ENCODE peak calls at places on chromosomes 2 and 18, in nine cellular contexts. Y is A549, E is lower lobe of right lung, M is adipocyte, V is OCI-LY7, U is lung, N is ovary, P is uterus, B is Peyer's patch. K is an unnamed sample.

GRCh38 chr18:64800151-64800550 is 651.3 kb upstream of the LINC00305 start:
- DNase-seq in Y (no peak), E (no peak), M (no peak), V (no peak), U (no peak), N (no peak), P (no peak), B (no peak), K (no peak)

GRCh38 chr2:236887953-236888765 is 197.5 kb upstream of the COPS8 start:
- DNase-seq in Y (no peak), E (no peak), M (no peak), V (no peak), U (no peak), N (no peak), P (no peak), B (no peak), K (no peak)

GRCh38 chr2:52178845-52179244 is 1146.9 kb upstream of the NRXN1 start:
- DNase-seq in Y (no peak), E (no peak), M (peak; percentile 7), V (no peak), U (no peak), N (no peak), P (no peak), B (no peak), K (no peak)

GRCh38 chr2:5691659-5692529 is at the start of gene SOX11:
- DNase-seq in Y (no peak), E (no peak), M (peak; percentile 99), V (peak; percentile 85), U (no peak), N (no peak), P (no peak), B (no peak), K (no peak)

GRCh38 chr18:9392726-9393125 is 58.2 kb downstream of the TWSG1 start:
- DNase-seq in Y (no peak), E (no peak), M (no peak), V (peak; percentile 5), U (no peak), N (no peak), P (no peak), B (no peak), K (no peak)

GRCh38 chr18:36440614-36441013 is 143.1 kb downstream of the FHOD3 start:
- DNase-seq in Y (no peak), E (no peak), M (peak; percentile 47), V (no peak), U (no peak), N (no peak), P (no peak), B (no peak), K (no peak)

GRCh38 chr2:233098615-233099014 is 38.5 kb downstream of the INPP5D start:
- DNase-seq in Y (no peak), E (no peak), M (no peak), V (no peak), U (no peak), N (no peak), P (no peak), B (no peak), K (no peak)

GRCh38 chr18:74797577-74798151 is 200.0 kb downstream of the ZNF407 start:
- DNase-seq in Y (no peak), E (no peak), M (no peak), V (no peak), U (no peak), N (no peak), P (no peak), B (no peak), K (no peak)

GRCh38 chr2:200810252-200810650 is 1.5 kb upstream of the BZW1 start:
- DNase-seq in Y (peak; percentile 66), E (no peak), M (peak; percentile 68), V (peak; percentile 10), U (peak; percentile 46), N (no peak), P (no peak), B (no peak), K (no peak)

GRCh38 chr2:96083064-96083889 is 33.1 kb downstream of the ADRA2B start:
- DNase-seq in Y (no peak), E (peak; percentile 38), M (no peak), V (no peak), U (no peak), N (no peak), P (no peak), B (no peak), K (no peak)

GRCh38 chr2:227657204-227657845 is 9.3 kb upstream of the SCYGR5 start:
- DNase-seq in Y (peak; percentile 37), E (no peak), M (peak; percentile 71), V (no peak), U (no peak), N (no peak), P (no peak), B (no peak), K (no peak)

GRCh38 chr18:9987355-9987754 is 73.5 kb downstream of the VAPA start:
- DNase-seq in Y (no peak), E (no peak), M (no peak), V (no peak), U (peak; percentile 26), N (peak; percentile 62), P (no peak), B (no peak), K (no peak)

GRCh38 chr18:54127759-54128378 is 96.6 kb downstream of the MBD2 start:
- DNase-seq in Y (peak; percentile 15), E (no peak), M (peak; percentile 87), V (peak; percentile 55), U (no peak), N (no peak), P (no peak), B (no peak), K (no peak)

GRCh38 chr18:31450409-31450808 is 2.9 kb downstream of the DSG3 start:
- DNase-seq in Y (no peak), E (no peak), M (no peak), V (no peak), U (no peak), N (no peak), P (no peak), B (no peak), K (no peak)

GRCh38 chr2:95327861-95328260 is 30.7 kb downstream of the KCNIP3 start:
- DNase-seq in Y (no peak), E (no peak), M (no peak), V (no peak), U (no peak), N (no peak), P (no peak), B (no peak), K (no peak)

GRCh38 chr2:216810399-216811160 is 49.3 kb downstream of the TNP1 start:
- DNase-seq in Y (no peak), E (no peak), M (no peak), V (no peak), U (no peak), N (no peak), P (no peak), B (no peak), K (no peak)

GRCh38 chr2:43592443-43592842 is 3.4 kb downstream of the THADA start:
- DNase-seq in Y (no peak), E (no peak), M (peak; percentile 61), V (no peak), U (no peak), N (no peak), P (no peak), B (no peak), K (no peak)
- H3K4me1 ChIP-seq in Y (peaks cover 19% of the 10 kb centered on the region), E (peaks cover 31% of the 10 kb centered on the region), M (peaks cover 28% of the 10 kb centered on the region), V (peaks cover 12% of the 10 kb centered on the region), U (no peaks in the 10 kb centered on the region), N (peaks cover 3% of the 10 kb centered on the region), P (peaks cover 7% of the 10 kb centered on the region), B (peaks cover 8% of the 10 kb centered on the region), K (peaks cover 8% of the 10 kb centered on the region)

GRCh38 chr2:13522917-13523821 is 806.4 kb downstream of the TRIB2 start:
- DNase-seq in Y (no peak), E (no peak), M (peak; percentile 76), V (no peak), U (no peak), N (peak; percentile 66), P (peak; percentile 31), B (no peak), K (peak; percentile 23)

GRCh38 chr2:13522096-13522495 is 805.4 kb downstream of the TRIB2 start:
- DNase-seq in Y (no peak), E (no peak), M (no peak), V (no peak), U (no peak), N (no peak), P (no peak), B (no peak), K (no peak)

DNA sequence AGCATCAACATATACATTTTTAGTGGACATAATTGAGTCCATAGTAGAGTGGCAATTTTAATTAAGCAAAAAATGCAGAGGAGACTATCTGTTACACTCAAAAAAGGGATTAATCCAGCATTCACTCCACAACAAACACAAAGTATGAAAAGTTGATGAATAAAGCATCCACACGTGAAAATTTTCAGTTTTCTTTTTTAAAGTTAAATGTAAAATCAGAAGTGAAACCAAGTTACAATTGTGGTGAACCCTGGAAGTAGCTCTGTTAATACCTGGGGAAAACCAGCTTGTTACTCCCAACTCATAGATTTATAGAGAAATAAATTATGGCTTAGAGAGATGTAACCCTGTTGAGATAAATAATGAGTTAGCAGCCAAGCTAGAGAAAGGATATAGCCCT is 807.8 kb downstream of the TRIB2 start:
- DNase-seq in Y (no peak), E (no peak), M (no peak), V (no peak), U (no peak), N (no peak), P (no peak), B (no peak), K (no peak)
- H3K9me3 ChIP-seq in Y (peaks cover 2% of the 10 kb centered on the region), E (no peaks in the 10 kb centered on the region), M (no peaks in the 10 kb centered on the region), V (no peaks in the 10 kb centered on the region), U (no peaks in the 10 kb centered on the region), N (no peaks in the 10 kb centered on the region), P (no peaks in the 10 kb centered on the region), B (no peaks in the 10 kb centered on the region), K (no peaks in the 10 kb centered on the region)

GRCh38 chr2:43178602-43179542 is 47.5 kb downstream of the ZFP36L2 start:
- DNase-seq in Y (peak; percentile 90), E (peak; percentile 81), M (peak; percentile 94), V (no peak), U (peak; percentile 68), N (peak; percentile 90), P (peak; percentile 88), B (peak; percentile 78), K (no peak)
- H3K4me1 ChIP-seq in Y (peaks cover 64% of the 10 kb centered on the region), E (peaks cover 39% of the 10 kb centered on the region), M (peaks cover 20% of the 10 kb centered on the region), V (peaks cover 24% of the 10 kb centered on the region), U (peaks cover 11% of the 10 kb centered on the region), N (peaks cover 8% of the 10 kb centered on the region), P (peaks cover 15% of the 10 kb centered on the region), B (peaks cover 30% of the 10 kb centered on the region), K (peaks cover 29% of the 10 kb centered on the region)

GRCh38 chr2:446963-447540 is 159.2 kb upstream of the ALKAL2 start:
- DNase-seq in Y (no peak), E (no peak), M (no peak), V (peak; percentile 5), U (no peak), N (no peak), P (no peak), B (no peak), K (no peak)

GRCh38 chr2:451495-451894 is 163.6 kb upstream of the ALKAL2 start:
- DNase-seq in Y (no peak), E (no peak), M (no peak), V (no peak), U (no peak), N (no peak), P (no peak), B (no peak), K (no peak)

GRCh38 chr2:445896-446295 is 158.0 kb upstream of the ALKAL2 start:
- DNase-seq in Y (no peak), E (no peak), M (no peak), V (no peak), U (no peak), N (no peak), P (no peak), B (no peak), K (no peak)

GRCh38 chr2:453132-453531 is 165.2 kb upstream of the ALKAL2 start:
- DNase-seq in Y (no peak), E (no peak), M (no peak), V (no peak), U (no peak), N (no peak), P (no peak), B (no peak), K (no peak)

GRCh38 chr2:449246-450067 is 161.6 kb upstream of the ALKAL2 start:
- DNase-seq in Y (no peak), E (no peak), M (no peak), V (no peak), U (no peak), N (no peak), P (no peak), B (no peak), K (no peak)
- H3K9me3 ChIP-seq in Y (no peaks in the 10 kb centered on the region), E (no peaks in the 10 kb centered on the region), M (no peaks in the 10 kb centered on the region), V (no peaks in the 10 kb centered on the region), U (peaks cover 1% of the 10 kb centered on the region), N (no peaks in the 10 kb centered on the region), P (no peaks in the 10 kb centered on the region), B (no peaks in the 10 kb centered on the region), K (no peaks in the 10 kb centered on the region)